ENCODE peak calls at places on chromosomes 2 and 18, in ten cellular contexts. Z is right cardiac atrium; L is stimulated activated CD4-positive, alpha-beta T cell treated with anti-CD3 and anti-CD28 coated beads, Interleukin-4, amount 100 ng/mL, for 24 hours; D is mesenteric fat pad; V is H7; M is stimulated activated effector memory CD8-positive, alpha-beta T cell treated with anti-CD3 and anti-CD28 coated beads, Interleukin-12 subunit alpha, Interleukin-12 subunit beta, amount 100 ng/mL, for 72 hours; N is mesendoderm; K is Calu3; Q is MM.1S; C is PC-3. P is an unnamed sample.

GRCh38 chr2:174332607-174333001 is 2.1 kb upstream of the SP9 start:
- DNase-seq in D (no peak), M (no peak), C (peak), N (peak), Q (no peak), V (peak), K (no peak), L (no peak), Z (no peak), P (no peak)

GRCh38 chr2:108124733-108125132 is 115.0 kb upstream of the SULT1C3 start:
- DNase-seq in N (no peak), Z (no peak), V (no peak), C (no peak), K (no peak), Q (no peak), L (no peak), M (no peak), D (no peak), P (no peak)

GRCh38 chr2:8694737-8695136 is 12.9 kb downstream of the ID2 start:
- DNase-seq in M (no peak), V (no peak), Q (no peak), D (no peak), N (no peak), C (peak), L (no peak), K (no peak), Z (no peak), P (no peak)

GRCh38 chr18:12041561-12041960 is 52.1 kb upstream of the ANKRD62 start:
- DNase-seq in V (no peak), M (no peak), C (peak), Q (no peak), K (no peak), L (no peak), D (no peak), N (no peak), Z (no peak), P (no peak)

GRCh38 chr2:238133499-238134392 is 4.7 kb upstream of the KLHL30 start:
- DNase-seq in Q (no peak), Z (peak), M (no peak), D (no peak), C (peak), N (no peak), K (peak), V (peak), L (no peak), P (no peak)

GRCh38 chr2:112812318-112813042 is 24.1 kb downstream of the IL1B start:
- DNase-seq in K (peak), D (no peak), C (no peak), V (no peak), Z (no peak), Q (no peak), N (no peak), M (no peak), L (no peak), P (no peak)

GRCh38 chr2:2877427-2877826 is 500.2 kb downstream of the EIPR1 start:
- DNase-seq in D (no peak), Z (no peak), V (no peak), M (no peak), L (no peak), K (no peak), N (no peak), Q (no peak), C (no peak), P (no peak)

GRCh38 chr2:158795110-158795924 is at the start of gene DAPL1:
- DNase-seq in L (no peak), N (peak), C (no peak), D (no peak), M (no peak), Q (no peak), K (peak), Z (no peak), V (peak), P (no peak)